ENCODE peak calls at places on chromosomes 11 and 22, in five cellular contexts. H is foreskin keratinocyte, A is fibroblast of villous mesenchyme, O is kidney, I is right lobe of liver. Z is an unnamed sample.

GRCh38 chr22:46756097-46756496 is 6.4 kb upstream of the TBC1D22A start:
- DNase-seq in H (no peak), A (no peak), O (peak), I (no peak), Z (no peak)

GRCh38 chr11:36258730-36259360 is 30.4 kb downstream of the COMMD9 start:
- DNase-seq in H (no peak), A (peak), O (no peak), I (peak), Z (peak)

GRCh38 chr22:29767289-29768051 is at the start of gene UQCR10:
- DNase-seq in H (peak), A (peak), O (peak), I (peak), Z (peak)

GRCh38 chr22:20552450-20552894 is 45.1 kb downstream of the MED15 start:
- DNase-seq in H (no peak), A (peak), O (peak), I (no peak), Z (no peak)

GRCh38 chr11:57399221-57399620 is 8.8 kb upstream of the PRG2 start:
- DNase-seq in H (peak), A (no peak), O (no peak), I (no peak), Z (no peak)

GRCh38 chr22:28955817-28956216 is 72.4 kb downstream of the ZNRF3 start:
- DNase-seq in H (no peak), A (peak), O (no peak), I (no peak), Z (no peak)

GRCh38 chr11:37450613-37451012 is 852.6 kb upstream of the RAG2 start:
- DNase-seq in H (peak), A (no peak), O (no peak), I (no peak), Z (no peak)

GRCh38 chr11:112588252-112588668 is 327.6 kb upstream of the PLET1 start:
- DNase-seq in H (peak), A (peak), O (peak), I (peak), Z (peak)

GRCh38 chr11:66413167-66413566 is 7.7 kb upstream of the NPAS4 start:
- DNase-seq in H (no peak), A (no peak), O (no peak), I (no peak), Z (no peak)

GRCh38 chr22:50600541-50600940 is at the start of gene MAPK8IP2:
- DNase-seq in H (no peak), A (no peak), O (peak), I (no peak), Z (no peak)

GRCh38 chr22:42271191-42271813 is 849 bp upstream of the TCF20 start:
- DNase-seq in H (no peak), A (no peak), O (no peak), I (no peak), Z (no peak)

GRCh38 chr11:112004389-112004788 is 20.8 kb upstream of the DLAT start:
- DNase-seq in H (no peak), A (no peak), O (no peak), I (no peak), Z (no peak)

GRCh38 chr11:67354314-67355022 is 1.1 kb upstream of the POLD4 start:
- DNase-seq in H (peak), A (peak), O (peak), I (peak), Z (peak)

GRCh38 chr22:17418890-17419324 is 49.6 kb downstream of the CECR2 start:
- DNase-seq in H (no peak), A (no peak), O (no peak), I (no peak), Z (no peak)

GRCh38 chr11:116162541-116163230 is 610.1 kb downstream of the BUD13 start:
- DNase-seq in H (no peak), A (no peak), O (no peak), I (peak), Z (no peak)

GRCh38 chr11:116035972-116036371 is 531.8 kb upstream of the CADM1 start:
- DNase-seq in H (no peak), A (no peak), O (no peak), I (no peak), Z (no peak)

GRCh38 chr11:82978422-82979099 is 77.0 kb downstream of the DDIAS start:
- DNase-seq in H (peak), A (peak), O (no peak), I (no peak), Z (no peak)

GRCh38 chr11:36219996-36220395 is 69.2 kb downstream of the COMMD9 start:
- DNase-seq in H (no peak), A (no peak), O (no peak), I (no peak), Z (no peak)

GRCh38 chr11:44611687-44612437 is 46.4 kb downstream of the CD82 start:
- DNase-seq in H (no peak), A (no peak), O (no peak), I (no peak), Z (no peak)

GRCh38 chr11:32817181-32817842 is 12.4 kb upstream of the PRRG4 start:
- DNase-seq in H (peak), A (no peak), O (no peak), I (no peak), Z (no peak)

GRCh38 chr22:44885806-44886360 is 123.9 kb downstream of the PHF21B start:
- DNase-seq in H (no peak), A (no peak), O (peak), I (no peak), Z (no peak)

GRCh38 chr11:86577663-86578636 is 94.5 kb downstream of the ME3 start:
- DNase-seq in H (no peak), A (peak), O (peak), I (peak), Z (no peak)

GRCh38 chr11:11640996-11641395 is 19.2 kb upstream of the GALNT18 start:
- DNase-seq in H (no peak), A (no peak), O (no peak), I (peak), Z (no peak)

GRCh38 chr11:88175004-88175706 is at the start of gene RAB38:
- DNase-seq in H (peak), A (no peak), O (peak), I (peak), Z (no peak)

GRCh38 chr11:84626256-84626655 is 1000.9 kb downstream of the DLG2 start:
- DNase-seq in H (no peak), A (no peak), O (no peak), I (no peak), Z (no peak)

GRCh38 chr11:1501421-1502167 is 15.0 kb upstream of the MOB2 start:
- DNase-seq in H (no peak), A (no peak), O (peak), I (no peak), Z (peak)

GRCh38 chr11:60866911-60867870 is at the start of gene ZP1:
- DNase-seq in H (no peak), A (no peak), O (no peak), I (no peak), Z (no peak)

GRCh38 chr22:41598891-41599635 is 9.4 kb upstream of the PMM1 start:
- DNase-seq in H (no peak), A (no peak), O (peak), I (no peak), Z (no peak)

GRCh38 chr11:68810164-68810563 is 31.6 kb downstream of the CPT1A start:
- DNase-seq in H (no peak), A (no peak), O (no peak), I (no peak), Z (no peak)

GRCh38 chr11:124204008-124204407 is 20.9 kb downstream of the OR10D3 start:
- DNase-seq in H (no peak), A (no peak), O (no peak), I (no peak), Z (no peak)

GRCh38 chr11:2529636-2530035 is 84.8 kb downstream of the KCNQ1 start:
- DNase-seq in H (no peak), A (no peak), O (peak), I (peak), Z (peak)

GRCh38 chr11:117822031-117822521 is 2.5 kb downstream of the FXYD2 start:
- DNase-seq in H (no peak), A (no peak), O (peak), I (peak), Z (peak)

GRCh38 chr11:117823941-117824420 is 563 bp downstream of the FXYD2 start:
- DNase-seq in H (no peak), A (peak), O (peak), I (peak), Z (no peak)

GRCh38 chr11:117822522-117823033 is 2.0 kb downstream of the FXYD2 start:
- DNase-seq in H (no peak), A (no peak), O (peak), I (no peak), Z (no peak)

GRCh38 chr11:117824571-117825537 is at the start of gene FXYD2:
- DNase-seq in H (no peak), A (peak), O (peak), I (peak), Z (peak)

GRCh38 chr11:117823294-117823940 is 1.1 kb downstream of the FXYD2 start:
- DNase-seq in H (no peak), A (no peak), O (peak), I (peak), Z (peak)
- TF ChIP-seq CTCF in H (peak), A (peak), O (no peak), I (no peak), Z (peak)

GRCh38 chr11:108593214-108593909 is at the start of gene EXPH5:
- DNase-seq in H (peak), A (peak), O (peak), I (peak), Z (peak)
- TF ChIP-seq CTCF in H (peak), A (no peak), O (no peak), I (peak), Z (no peak)

DNA sequence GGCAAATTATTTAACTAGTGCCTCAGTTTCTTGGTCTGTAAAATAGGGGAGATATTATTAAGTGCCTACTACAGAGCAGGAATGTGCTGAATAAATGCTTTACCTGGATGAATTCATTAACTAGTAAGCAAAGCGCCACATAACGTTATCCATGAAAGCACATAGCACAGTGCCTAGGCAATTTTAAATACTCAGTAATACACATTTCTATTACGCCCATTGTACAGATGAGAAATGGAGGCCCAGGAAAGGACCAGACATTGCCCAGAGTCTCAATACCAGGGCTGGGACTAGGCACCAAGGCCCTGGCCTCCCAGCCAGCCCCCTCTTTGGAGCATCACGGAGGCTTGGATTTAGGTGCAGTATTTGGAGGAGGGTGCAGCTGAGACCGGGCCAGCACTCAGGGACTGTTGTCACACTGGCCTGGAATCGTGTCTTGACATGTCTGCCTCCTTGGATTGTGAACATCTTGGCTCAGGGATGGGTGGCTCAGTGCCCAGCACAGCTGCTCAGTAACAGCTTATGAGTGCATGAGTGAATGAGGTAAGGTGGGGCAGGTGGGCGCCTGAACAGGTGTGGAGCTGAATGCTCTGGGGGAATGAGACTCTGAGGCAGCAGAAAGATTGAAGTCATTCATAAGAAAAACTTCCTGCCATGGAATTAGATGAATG is 42.2 kb upstream of the TPBGL start:
- DNase-seq in H (no peak), A (no peak), O (no peak), I (peak), Z (peak)
- TF ChIP-seq CTCF in H (no peak), A (no peak), O (no peak), I (no peak), Z (no peak)

GRCh38 chr11:96091476-96091875 is 167.6 kb upstream of the MTMR2 start:
- DNase-seq in H (no peak), A (no peak), O (no peak), I (no peak), Z (no peak)
- TF ChIP-seq CTCF in H (peak), A (peak), O (no peak), I (no peak), Z (peak)

GRCh38 chr22:38067771-38068360 is 10.7 kb downstream of the PICK1 start:
- DNase-seq in H (no peak), A (no peak), O (peak), I (no peak), Z (no peak)

GRCh38 chr22:38070250-38070921 is 13.2 kb downstream of the PICK1 start:
- DNase-seq in H (no peak), A (no peak), O (peak), I (no peak), Z (no peak)

GRCh38 chr22:38071421-38072321 is 12.3 kb downstream of the SLC16A8 start:
- DNase-seq in H (no peak), A (no peak), O (peak), I (no peak), Z (no peak)

GRCh38 chr22:38068641-38069371 is 11.6 kb downstream of the PICK1 start:
- DNase-seq in H (no peak), A (no peak), O (peak), I (no peak), Z (no peak)

GRCh38 chr22:38069372-38070249 is 12.4 kb downstream of the PICK1 start:
- DNase-seq in H (no peak), A (peak), O (peak), I (peak), Z (no peak)
- TF ChIP-seq CTCF in H (peak), A (peak), O (no peak), I (peak), Z (no peak)

DNA sequence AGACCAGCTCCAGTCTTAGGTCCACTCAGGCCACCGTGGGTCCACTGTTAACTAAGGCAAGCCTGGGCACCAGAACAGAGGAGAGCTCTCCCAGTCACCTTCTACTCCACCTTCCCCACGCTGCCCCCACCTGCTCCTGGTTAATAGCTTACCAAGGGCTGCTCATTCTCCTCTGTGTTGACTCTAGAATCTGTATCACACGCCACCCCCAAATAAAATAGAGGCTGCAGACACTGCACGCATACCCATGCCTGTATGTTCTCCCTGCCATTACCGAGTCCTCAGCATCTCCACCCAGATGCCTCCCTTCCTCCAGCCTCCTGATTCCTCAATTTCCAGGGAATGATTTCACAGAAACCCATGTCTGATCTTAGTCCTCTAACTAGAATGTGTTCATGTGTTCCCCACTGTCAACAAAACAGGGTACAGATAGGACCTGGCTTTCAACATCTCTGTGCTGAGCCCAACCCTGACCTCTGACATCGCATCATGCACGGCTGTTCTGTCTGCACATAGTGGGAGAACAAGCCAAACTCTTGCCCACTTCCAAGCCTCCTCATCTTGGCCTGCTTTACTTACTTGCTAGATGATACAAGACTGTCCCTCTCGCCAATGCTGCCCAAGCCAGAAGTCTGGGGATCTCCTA is 49.8 kb downstream of the SMCO4 start:
- DNase-seq in H (no peak), A (no peak), O (no peak), I (peak), Z (no peak)
- TF ChIP-seq CTCF in H (no peak), A (no peak), O (no peak), I (no peak), Z (no peak)